ENCODE peak calls at places on chromosome 6, in six cellular contexts. C is ovary, P is PC-3, T is fibroblast of lung, K is mucosa of descending colon, R is hepatocyte. U is an unnamed sample.

GRCh38 chr6:163709693-163710092 is 295.2 kb downstream of the QKI start:
- DNase-seq in C (no peak), P (no peak), T (no peak), K (no peak), R (no peak), U (no peak)

GRCh38 chr6:45184937-45185336 is 143.2 kb upstream of the RUNX2 start:
- DNase-seq in C (no peak), P (no peak), T (no peak), K (no peak), R (no peak), U (no peak)

GRCh38 chr6:99789767-99790166 is 183.1 kb downstream of the PRDM13 start:
- DNase-seq in C (no peak), P (no peak), T (no peak), K (no peak), R (no peak), U (no peak)

GRCh38 chr6:133286765-133287164 is 45.6 kb downstream of the EYA4 start:
- DNase-seq in C (no peak), P (peak; percentile 47), T (peak; percentile 10), K (no peak), R (peak; percentile 17), U (peak; percentile 8)

GRCh38 chr6:138795809-138796469 is at the start of gene ECT2L:
- DNase-seq in C (peak; percentile 69), P (no peak), T (peak; percentile 69), K (peak; percentile 69), R (peak; percentile 83), U (peak; percentile 47)

GRCh38 chr6:106119526-106119925 is 33.4 kb downstream of the PRDM1 start:
- DNase-seq in C (no peak), P (peak; percentile 92), T (no peak), K (peak; percentile 49), R (peak; percentile 77), U (no peak)

GRCh38 chr6:62528894-62529526 is 243.0 kb upstream of the KHDRBS2 start:
- DNase-seq in C (no peak), P (no peak), T (no peak), K (no peak), R (no peak), U (no peak)

GRCh38 chr6:1987640-1988039 is 257.8 kb downstream of the GMDS start:
- DNase-seq in C (no peak), P (peak; percentile 90), T (peak; percentile 75), K (no peak), R (no peak), U (peak; percentile 66)

DNA sequence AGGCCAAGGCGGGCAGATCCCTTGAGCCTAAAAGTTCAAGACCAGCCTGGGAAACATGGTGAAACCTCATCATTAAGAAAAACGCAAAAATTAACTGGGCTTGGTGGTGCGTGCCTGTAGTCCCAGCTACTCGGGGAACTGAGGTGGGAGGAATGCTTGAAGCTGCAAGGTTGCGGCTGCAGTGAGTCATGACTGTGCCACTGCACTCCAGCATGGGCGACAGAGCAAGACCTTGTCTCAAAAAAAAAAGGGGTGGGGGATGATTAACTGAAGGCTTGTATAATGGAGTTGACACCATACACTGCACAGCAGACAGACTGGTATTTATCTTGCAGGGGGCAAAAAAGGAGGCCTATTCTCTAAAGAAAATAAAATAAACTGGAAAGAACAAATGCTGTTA is 27.7 kb downstream of the SRPK1 start:
- DNase-seq in C (no peak), P (no peak), T (peak; percentile 65), K (no peak), R (no peak), U (peak; percentile 51)
- H3K36me3 ChIP-seq in C (no peaks in the 10 kb centered on the region), P (peaks cover 30% of the 10 kb centered on the region), T (no peaks in the 10 kb centered on the region), K (peaks cover 5% of the 10 kb centered on the region), R (no peaks in the 10 kb centered on the region), U (peaks cover 4% of the 10 kb centered on the region)

GRCh38 chr6:131592935-131593334 is 19.9 kb downstream of the ARG1 start:
- DNase-seq in C (no peak), P (no peak), T (no peak), K (no peak), R (no peak), U (no peak)

GRCh38 chr6:131594074-131594473 is 21.0 kb downstream of the ARG1 start:
- DNase-seq in C (no peak), P (no peak), T (no peak), K (no peak), R (no peak), U (no peak)

GRCh38 chr6:131600696-131601095 is 27.3 kb downstream of the MED23 start:
- DNase-seq in C (no peak), P (no peak), T (no peak), K (no peak), R (no peak), U (no peak)

GRCh38 chr6:131602913-131603312 is 25.1 kb downstream of the MED23 start:
- DNase-seq in C (no peak), P (peak; percentile 58), T (peak; percentile 92), K (no peak), R (peak; percentile 32), U (peak; percentile 89)

DNA sequence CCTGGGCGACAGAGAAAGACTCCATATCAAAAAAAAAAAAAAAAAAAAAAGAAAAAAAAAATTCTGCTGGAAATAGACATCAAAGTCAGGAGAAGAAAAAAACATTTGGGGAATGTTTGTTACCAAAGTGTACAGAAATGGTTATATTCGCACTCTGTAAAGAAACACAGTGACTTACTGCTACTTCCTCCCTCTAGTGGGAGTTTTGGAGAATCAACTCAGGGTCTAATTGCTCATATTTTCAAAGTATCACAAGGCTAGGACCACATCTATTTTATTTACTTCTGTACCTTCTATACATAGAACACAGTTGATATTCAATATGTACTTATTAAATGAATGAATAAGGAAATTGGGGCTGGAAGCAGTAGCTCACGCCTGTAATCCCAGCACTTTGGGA is 24.4 kb downstream of the ARG1 start:
- DNase-seq in C (no peak), P (peak; percentile 4), T (no peak), K (no peak), R (peak; percentile 7), U (no peak)
- TF ChIP-seq CTCF in C (no peak), P (peak; percentile 42), T (peak; percentile 39), K (no peak), R (peak; percentile 34), U (peak; percentile 29)

DNA sequence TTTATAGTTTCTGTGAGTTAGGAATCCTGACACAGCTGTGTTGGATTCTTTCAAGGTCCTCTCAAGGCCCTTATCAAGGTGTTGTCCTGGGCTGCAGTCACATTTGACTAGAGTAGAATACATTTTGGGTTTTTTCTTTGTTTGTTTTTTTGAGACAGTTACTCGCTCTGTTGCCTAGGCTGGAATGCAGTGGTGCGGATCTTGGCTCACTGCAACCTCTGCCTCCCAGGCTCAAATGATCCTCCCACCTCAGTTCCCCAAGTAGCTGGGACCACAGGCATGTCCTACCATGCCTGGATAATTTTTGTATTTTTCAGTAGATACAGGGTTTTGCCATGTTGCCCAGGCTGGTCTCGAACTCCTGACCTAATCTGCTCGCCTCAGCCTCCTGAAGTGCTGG is 15.7 kb downstream of the NFYA start:
- DNase-seq in C (no peak), P (no peak), T (peak; percentile 45), K (no peak), R (no peak), U (peak; percentile 31)
- H3K36me3 ChIP-seq in C (no peaks in the 10 kb centered on the region), P (peaks cover 63% of the 10 kb centered on the region), T (peaks cover 2% of the 10 kb centered on the region), K (peaks cover 23% of the 10 kb centered on the region), R (peaks cover 13% of the 10 kb centered on the region), U (peaks cover 51% of the 10 kb centered on the region)

GRCh38 chr6:91167846-91168245 is 581.0 kb upstream of the MAP3K7 start:
- DNase-seq in C (no peak), P (no peak), T (no peak), K (no peak), R (peak; percentile 6), U (no peak)
- TF ChIP-seq CTCF in C (no peak), P (no peak), T (peak; percentile 52), K (no peak), R (peak; percentile 31), U (peak; percentile 38)

GRCh38 chr6:43669050-43669921 is 18.3 kb downstream of the MRPS18A start:
- DNase-seq in C (peak; percentile 68), P (no peak), T (peak; percentile 74), K (peak; percentile 24), R (peak; percentile 51), U (peak; percentile 62)

GRCh38 chr6:43671801-43672690 is 15.5 kb downstream of the MRPS18A start:
- DNase-seq in C (peak; percentile 30), P (no peak), T (no peak), K (peak; percentile 54), R (peak; percentile 44), U (no peak)

GRCh38 chr6:43669922-43670622 is 17.5 kb downstream of the MRPS18A start:
- DNase-seq in C (no peak), P (peak; percentile 77), T (no peak), K (peak; percentile 36), R (peak; percentile 40), U (no peak)

GRCh38 chr6:43670623-43670986 is 17.0 kb downstream of the MRPS18A start:
- DNase-seq in C (no peak), P (no peak), T (no peak), K (no peak), R (no peak), U (no peak)

GRCh38 chr6:43671011-43671800 is 16.4 kb downstream of the MRPS18A start:
- DNase-seq in C (peak; percentile 38), P (no peak), T (peak; percentile 9), K (peak; percentile 29), R (no peak), U (no peak)
- H3K36me3 ChIP-seq in C (no peaks in the 10 kb centered on the region), P (peaks cover 23% of the 10 kb centered on the region), T (peaks cover 27% of the 10 kb centered on the region), K (no peaks in the 10 kb centered on the region), R (no peaks in the 10 kb centered on the region), U (peaks cover 13% of the 10 kb centered on the region)

GRCh38 chr6:27312950-27313271 is 838 bp upstream of the POM121L2 start:
- DNase-seq in C (no peak), P (no peak), T (no peak), K (no peak), R (no peak), U (no peak)
- TF ChIP-seq CTCF in C (no peak), P (no peak), T (no peak), K (no peak), R (no peak), U (no peak)

GRCh38 chr6:158031191-158031444 is 49.5 kb downstream of the SYNJ2 start:
- DNase-seq in C (no peak), P (no peak), T (no peak), K (no peak), R (no peak), U (no peak)
- H3K36me3 ChIP-seq in C (no peaks in the 10 kb centered on the region), P (peaks cover 4% of the 10 kb centered on the region), T (peaks cover 10% of the 10 kb centered on the region), K (no peaks in the 10 kb centered on the region), R (no peaks in the 10 kb centered on the region), U (peaks cover 32% of the 10 kb centered on the region)

GRCh38 chr6:16810411-16810810 is 49.2 kb upstream of the ATXN1 start:
- DNase-seq in C (no peak), P (no peak), T (no peak), K (no peak), R (no peak), U (no peak)
- TF ChIP-seq CTCF in C (no peak), P (no peak), T (no peak), K (no peak), R (no peak), U (no peak)

U was measured in astrocyte.